ENCODE peak calls at places on chromosome 22, in eight cellular contexts. C is retina, N is tibial artery, Y is cerebellar nuclear complex, V is H9, O is HTR-8/SVneo, S is colonic mucosa, E is K562. D is an unnamed sample.
A peak's percentile ranks its signal among the peaks of the same experiment; 100 is the strongest.

GRCh38 chr22:29912605-29913398 is 29.8 kb downstream of the MTMR3 start:
- DNase-seq in C (no peak), N (no peak), Y (no peak), V (no peak), O (no peak), S (no peak), E (no peak), D (no peak)

GRCh38 chr22:48755332-48755949 is 1072.2 kb downstream of the BRD1 start:
- DNase-seq in C (no peak), N (peak; percentile 10), Y (no peak), V (no peak), O (no peak), S (peak; percentile 12), E (no peak), D (no peak)

GRCh38 chr22:31400023-31400397 is 606 bp downstream of the DRG1 start:
- DNase-seq in C (no peak), N (no peak), Y (no peak), V (no peak), O (no peak), S (no peak), E (no peak), D (no peak)

GRCh38 chr22:35739642-35740041 is 22.0 kb downstream of the APOL5 start:
- DNase-seq in C (no peak), N (peak; percentile 54), Y (no peak), V (no peak), O (no peak), S (no peak), E (no peak), D (no peak)

GRCh38 chr22:46069518-46070214 is 80.7 kb upstream of the PPARA start:
- DNase-seq in C (no peak), N (peak; percentile 92), Y (no peak), V (peak; percentile 25), O (peak; percentile 77), S (peak; percentile 98), E (no peak), D (peak; percentile 87)

GRCh38 chr22:41256898-41257260 is 16.1 kb upstream of the CHADL start:
- DNase-seq in C (no peak), N (no peak), Y (no peak), V (no peak), O (peak; percentile 18), S (no peak), E (no peak), D (no peak)

GRCh38 chr22:50153756-50154140 is 16.8 kb upstream of the PANX2 start:
- DNase-seq in C (no peak), N (no peak), Y (no peak), V (no peak), O (no peak), S (no peak), E (no peak), D (no peak)

GRCh38 chr22:44391026-44391425 is 78.3 kb upstream of the SHISAL1 start:
- DNase-seq in C (no peak), N (no peak), Y (no peak), V (peak; percentile 22), O (no peak), S (no peak), E (no peak), D (no peak)

GRCh38 chr22:23503142-23503541 is 76.9 kb downstream of the IGLL1 start:
- DNase-seq in C (no peak), N (no peak), Y (no peak), V (no peak), O (no peak), S (no peak), E (no peak), D (no peak)

GRCh38 chr22:40857309-40857851 is 432 bp downstream of the XPNPEP3 start:
- DNase-seq in C (no peak), N (no peak), Y (no peak), V (no peak), O (no peak), S (no peak), E (no peak), D (no peak)

D was measured in amygdala.